ENCODE peak calls at places on chromosomes 7 and 10, in six cellular contexts. N is activated naive CD4-positive, alpha-beta T cell; Q is kidney; D is stimulated activated CD4-positive, alpha-beta T cell treated with anti-CD3 and anti-CD28 coated beads, Interleukin-2, amount 100 ng/mL, for 24 hours; M is astrocyte of the spinal cord; L is anterior cingulate cortex. Z is an unnamed sample.

GRCh38 chr10:71075066-71075758 is 137.2 kb upstream of the UNC5B start:
- DNase-seq in N (no peak), Q (peak; percentile 22), D (no peak), M (no peak), L (no peak), Z (no peak)

GRCh38 chr7:95491634-95492314 is 6.0 kb downstream of the ASB4 start:
- DNase-seq in N (no peak), Q (no peak), D (no peak), M (no peak), L (no peak), Z (no peak)

GRCh38 chr10:95096143-95096542 is 26.8 kb upstream of the CYP2C8 start:
- DNase-seq in N (no peak), Q (peak; percentile 12), D (no peak), M (no peak), L (no peak), Z (no peak)

GRCh38 chr10:126374435-126374834 is 13.8 kb downstream of the ADAM12 start:
- DNase-seq in N (no peak), Q (no peak), D (no peak), M (no peak), L (no peak), Z (no peak)

GRCh38 chr7:70152313-70152712 is 554.0 kb downstream of the AUTS2 start:
- DNase-seq in N (no peak), Q (no peak), D (no peak), M (no peak), L (no peak), Z (no peak)

GRCh38 chr10:37947526-37947925 is 28.9 kb downstream of the ZNF25 start:
- DNase-seq in N (no peak), Q (no peak), D (no peak), M (no peak), L (no peak), Z (no peak)

GRCh38 chr10:133185916-133186315 is 25.9 kb downstream of the KNDC1 start:
- DNase-seq in N (no peak), Q (peak; percentile 64), D (no peak), M (no peak), L (no peak), Z (no peak)

GRCh38 chr10:19605806-19606205 is 210.4 kb upstream of the PLXDC2 start:
- DNase-seq in N (no peak), Q (no peak), D (no peak), M (no peak), L (no peak), Z (no peak)

GRCh38 chr10:29345144-29345892 is 56.4 kb downstream of the LYZL1 start:
- DNase-seq in N (no peak), Q (no peak), D (no peak), M (no peak), L (no peak), Z (no peak)

GRCh38 chr10:32961892-32962369 is 3.9 kb upstream of the ITGB1 start:
- DNase-seq in N (no peak), Q (no peak), D (no peak), M (peak; percentile 90), L (no peak), Z (no peak)

GRCh38 chr10:100930368-100930767 is 17.6 kb downstream of the SLF2 start:
- DNase-seq in N (no peak), Q (no peak), D (no peak), M (no peak), L (no peak), Z (no peak)

GRCh38 chr7:43693687-43694398 is 35.5 kb downstream of the COA1 start:
- DNase-seq in N (no peak), Q (no peak), D (no peak), M (peak; percentile 79), L (no peak), Z (no peak)

GRCh38 chr7:45192546-45193177 is 35.1 kb downstream of the RAMP3 start:
- DNase-seq in N (no peak), Q (no peak), D (no peak), M (no peak), L (no peak), Z (no peak)

GRCh38 chr7:93620057-93620456 is 45.5 kb upstream of the CALCR start:
- DNase-seq in N (no peak), Q (no peak), D (no peak), M (no peak), L (no peak), Z (no peak)

GRCh38 chr7:11951909-11952308 is 119.9 kb upstream of the THSD7A start:
- DNase-seq in N (no peak), Q (no peak), D (no peak), M (peak; percentile 13), L (no peak), Z (no peak)

GRCh38 chr10:78149193-78149592 is 115.5 kb downstream of the RPS24 start:
- DNase-seq in N (no peak), Q (no peak), D (no peak), M (no peak), L (no peak), Z (no peak)

GRCh38 chr7:139341776-139342244 is 673 bp downstream of the FMC1 start:
- DNase-seq in N (no peak), Q (no peak), D (no peak), M (no peak), L (no peak), Z (no peak)

GRCh38 chr10:121994429-121994881 is 5.5 kb downstream of the TACC2 start:
- DNase-seq in N (no peak), Q (no peak), D (no peak), M (no peak), L (no peak), Z (no peak)

GRCh38 chr10:9850415-9850814 is 1167.3 kb upstream of the CELF2 start:
- DNase-seq in N (no peak), Q (no peak), D (no peak), M (no peak), L (no peak), Z (no peak)

GRCh38 chr7:54397836-54398612 is 144.2 kb upstream of the VSTM2A start:
- DNase-seq in N (no peak), Q (no peak), D (no peak), M (no peak), L (no peak), Z (no peak)

GRCh38 chr10:6151087-6151977 is 51.4 kb upstream of the PFKFB3 start:
- DNase-seq in N (peak; percentile 32), Q (no peak), D (peak; percentile 58), M (peak; percentile 69), L (no peak), Z (peak; percentile 29)

GRCh38 chr10:26730548-26730947 is 33.0 kb downstream of the PDSS1 start:
- DNase-seq in N (no peak), Q (no peak), D (no peak), M (no peak), L (no peak), Z (no peak)

GRCh38 chr10:102399217-102400021 is 3.9 kb downstream of the NFKB2 start:
- DNase-seq in N (peak; percentile 85), Q (peak; percentile 95), D (peak; percentile 86), M (peak; percentile 85), L (peak; percentile 77), Z (peak; percentile 75)

GRCh38 chr7:22378199-22378961 is 21.4 kb upstream of the RAPGEF5 start:
- DNase-seq in N (no peak), Q (no peak), D (no peak), M (no peak), L (no peak), Z (no peak)

GRCh38 chr7:83547526-83547925 is 101.4 kb downstream of the SEMA3E start:
- DNase-seq in N (no peak), Q (no peak), D (no peak), M (peak; percentile 86), L (no peak), Z (no peak)

GRCh38 chr7:28071570-28071969 is 109.0 kb downstream of the JAZF1 start:
- DNase-seq in N (no peak), Q (no peak), D (no peak), M (no peak), L (no peak), Z (no peak)

GRCh38 chr7:16811555-16811954 is 6.8 kb upstream of the AGR2 start:
- DNase-seq in N (no peak), Q (no peak), D (no peak), M (peak; percentile 87), L (no peak), Z (no peak)

GRCh38 chr10:49324711-49325110 is 25.7 kb downstream of the C10orf71 start:
- DNase-seq in N (no peak), Q (no peak), D (no peak), M (no peak), L (no peak), Z (no peak)

GRCh38 chr7:11846311-11846710 is 14.3 kb upstream of the THSD7A start:
- DNase-seq in N (no peak), Q (no peak), D (no peak), M (no peak), L (no peak), Z (no peak)

GRCh38 chr7:151506901-151507382 is 12.8 kb downstream of the RHEB start:
- DNase-seq in N (no peak), Q (no peak), D (no peak), M (no peak), L (no peak), Z (no peak)

Z was measured in stimulated activated CD8-positive, alpha-beta memory T cell treated with anti-CD3 and anti-CD28 coated beads, Interleukin-7, amount 100 ng/mL, for 1 hour.